ENCODE peak calls at places on chromosomes 3 and 15, in ten cellular contexts. P is kidney epithelial cell, B is Karpas-422, O is HFF-Myc, R is pancreas, K is colonic mucosa, I is tibial artery, W is HCT116, Z is osteoblast, D is skeletal muscle cell. M is an unnamed sample.

GRCh38 chr3:150509780-150510179 is 36.5 kb downstream of the SERP1 start:
- DNase-seq in I (no peak), D (no peak), R (no peak), O (no peak), K (no peak), B (no peak), Z (no peak), W (no peak), P (no peak), M (no peak)

GRCh38 chr3:171177056-171177455 is 150.5 kb upstream of the SLC2A2 start:
- DNase-seq in I (no peak), R (no peak), D (no peak), K (no peak), B (no peak), Z (no peak), P (no peak), W (no peak), O (no peak), M (no peak)

GRCh38 chr15:94723801-94724200 is 492.4 kb downstream of the MCTP2 start:
- DNase-seq in I (no peak), R (no peak), P (no peak), O (no peak), D (no peak), K (no peak), Z (no peak), W (no peak), B (no peak), M (no peak)

GRCh38 chr15:29428925-29429573 is 159.4 kb upstream of the NSMCE3 start:
- DNase-seq in I (no peak), O (no peak), D (no peak), Z (no peak), K (no peak), W (no peak), R (no peak), P (no peak), B (no peak), M (no peak)

GRCh38 chr3:15527031-15527459 is 5.5 kb upstream of the COLQ start:
- DNase-seq in R (no peak), W (no peak), I (no peak), K (no peak), Z (no peak), P (no peak), D (no peak), O (no peak), B (peak; percentile 47), M (no peak)

GRCh38 chr3:69326821-69327433 is 59.0 kb downstream of the FRMD4B start:
- DNase-seq in P (no peak), D (no peak), O (no peak), W (no peak), I (no peak), Z (no peak), K (no peak), B (no peak), R (no peak), M (no peak)

GRCh38 chr3:157087398-157088132 is 72.4 kb downstream of the CCNL1 start:
- DNase-seq in Z (no peak), I (no peak), O (no peak), D (no peak), W (peak; percentile 23), P (no peak), R (no peak), B (no peak), K (no peak), M (no peak)

GRCh38 chr15:100580414-100580813 is 21.6 kb downstream of the LINS1 start:
- DNase-seq in P (no peak), B (no peak), W (no peak), O (no peak), K (no peak), I (no peak), R (no peak), D (no peak), Z (no peak), M (no peak)

DNA sequence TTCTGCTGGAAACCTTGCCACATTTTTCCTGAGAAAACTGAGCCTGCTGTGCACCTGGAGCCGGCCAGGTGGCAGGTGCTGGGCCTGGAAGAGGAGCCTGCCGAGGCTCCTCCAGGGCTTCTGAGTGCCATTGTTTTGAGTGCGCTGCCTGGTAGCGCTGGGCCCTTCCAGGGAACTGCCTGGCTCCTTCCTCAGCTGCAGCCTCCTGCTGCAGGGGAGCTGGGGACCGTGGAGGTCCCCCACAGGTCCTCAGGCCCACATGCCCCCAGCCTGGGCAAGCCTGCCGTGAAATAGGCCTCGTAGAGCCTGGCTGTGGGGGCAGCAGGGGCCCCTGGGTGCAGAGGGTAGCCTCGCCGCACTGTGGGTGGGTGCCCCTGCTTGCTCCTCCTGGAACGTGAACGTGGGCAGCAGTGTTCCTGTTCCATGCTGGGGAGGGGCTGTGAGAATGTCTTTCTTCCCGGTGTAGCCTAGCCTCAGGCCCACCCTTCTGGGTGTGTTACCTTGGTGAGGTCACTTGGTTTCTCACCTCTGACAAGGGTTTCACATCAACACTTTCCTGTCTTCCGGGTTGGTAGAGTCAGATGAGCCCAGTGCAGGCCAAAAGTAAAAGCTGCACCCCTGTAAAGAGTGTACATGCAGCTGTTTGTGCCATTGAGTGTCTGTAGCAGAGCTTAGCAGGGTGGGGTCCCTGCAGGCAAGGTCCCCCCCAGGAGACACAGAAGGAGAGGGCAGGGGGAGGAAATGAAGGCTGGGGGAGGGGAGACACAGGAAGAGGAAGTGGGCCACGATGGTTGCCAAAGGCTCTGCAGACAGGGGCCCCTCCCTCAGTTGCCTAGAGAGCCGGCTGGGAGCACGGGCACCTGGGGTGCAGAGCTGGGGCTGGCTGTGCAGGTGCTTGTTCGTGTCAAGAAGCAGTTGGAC is 34.5 kb downstream of the KLF13 start:
- DNase-seq in W (no peak), B (peak; percentile 92), D (no peak), O (no peak), I (no peak), R (peak; percentile 86), K (peak; percentile 77), Z (peak; percentile 45), P (no peak), M (no peak)
- H3K4me3 ChIP-seq in W (no peak overlapping the region), B (peak overlapping the region; percentile 39), D (no peak overlapping the region), O (no peak overlapping the region), I (no peak overlapping the region), R (no peak overlapping the region), K (peak overlapping the region; percentile 1), Z (no peak overlapping the region), P (no peak overlapping the region), M (no peak overlapping the region)

DNA sequence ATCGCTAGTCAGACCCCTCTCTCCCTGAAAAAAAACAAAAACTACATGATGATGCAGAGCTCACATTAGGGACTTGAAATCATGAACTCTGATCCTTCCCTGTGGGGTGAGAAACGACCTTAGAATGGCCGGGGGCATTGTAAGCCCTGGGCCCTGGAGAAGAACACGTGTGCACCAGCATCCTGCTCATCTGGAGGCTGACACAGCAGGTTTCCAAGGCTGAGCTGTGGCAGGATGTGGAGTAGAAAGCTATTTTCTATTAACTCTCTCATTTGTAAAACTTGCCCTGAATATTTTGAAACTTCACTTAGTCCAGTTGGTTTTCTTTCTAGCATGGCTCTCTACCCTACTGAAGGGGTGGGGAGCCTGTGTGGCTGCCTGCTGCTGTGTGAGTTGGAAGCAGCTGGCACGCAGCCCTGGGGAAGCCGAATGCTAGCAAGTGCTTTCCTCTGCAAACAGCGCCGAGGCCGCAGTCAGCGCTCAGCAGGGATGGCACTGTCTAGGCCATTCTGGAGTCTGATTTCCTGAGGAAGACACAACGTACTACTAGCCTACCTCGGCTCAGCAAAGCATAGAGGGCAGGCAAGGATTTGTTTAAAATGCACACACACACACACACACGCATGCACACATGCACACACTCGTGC is 58.0 kb downstream of the GABRG3 start:
- DNase-seq in W (no peak), I (no peak), D (no peak), P (no peak), B (no peak), Z (no peak), R (no peak), K (no peak), O (no peak), M (no peak)
- H3K4me3 ChIP-seq in W (no peak overlapping the region), I (no peak overlapping the region), D (no peak overlapping the region), P (no peak overlapping the region), B (no peak overlapping the region), Z (no peak overlapping the region), R (no peak overlapping the region), K (no peak overlapping the region), O (no peak overlapping the region), M (no peak overlapping the region)

DNA sequence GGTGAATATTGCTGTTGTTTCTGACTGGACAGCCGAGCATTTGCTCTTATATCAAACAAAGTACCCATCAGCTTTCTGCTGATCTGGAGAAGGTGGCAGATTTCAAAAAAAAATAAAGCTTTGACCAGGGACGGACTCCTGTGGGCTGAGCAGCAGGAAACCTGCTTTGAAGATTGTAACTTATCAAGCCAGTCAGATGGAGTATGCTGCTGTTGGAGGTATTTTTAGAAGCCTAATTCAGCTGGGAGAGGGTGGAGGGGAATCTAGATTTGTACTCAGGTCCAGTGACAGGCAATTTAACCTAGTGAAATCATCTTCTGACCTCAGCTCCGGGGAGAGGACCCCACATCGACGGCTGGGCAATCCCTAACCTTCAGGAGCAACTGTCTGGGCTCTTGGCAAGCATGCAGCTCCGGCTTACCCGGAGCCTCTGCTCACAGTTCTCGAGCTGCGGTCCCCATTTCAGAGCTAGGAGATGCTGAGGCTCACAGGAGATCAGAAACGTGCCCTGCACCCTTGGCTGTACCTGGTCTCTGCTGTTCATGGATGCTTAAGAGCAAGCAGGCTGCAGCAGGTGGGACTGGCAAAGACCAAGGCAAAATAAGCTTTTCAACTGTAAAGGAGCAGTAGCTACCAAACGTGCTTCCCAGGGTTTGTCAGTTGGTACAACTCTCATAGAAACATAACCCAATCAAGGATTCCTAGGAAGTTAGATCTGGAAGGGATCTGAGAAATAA is 89.3 kb upstream of the ST8SIA2 start:
- DNase-seq in I (no peak), P (no peak), W (no peak), R (no peak), B (no peak), O (no peak), D (no peak), Z (no peak), K (no peak), M (no peak)
- H3K4me3 ChIP-seq in I (no peak overlapping the region), P (no peak overlapping the region), W (no peak overlapping the region), R (no peak overlapping the region), B (no peak overlapping the region), O (no peak overlapping the region), D (no peak overlapping the region), Z (no peak overlapping the region), K (no peak overlapping the region), M (no peak overlapping the region)

GRCh38 chr3:165393458-165393857 is 197.3 kb upstream of the SLITRK3 start:
- DNase-seq in B (no peak), P (no peak), I (no peak), D (no peak), R (no peak), W (no peak), K (no peak), Z (no peak), O (no peak), M (no peak)

GRCh38 chr3:165395188-165395587 is 199.0 kb upstream of the SLITRK3 start:
- DNase-seq in D (no peak), I (no peak), B (no peak), R (no peak), Z (no peak), W (no peak), O (no peak), K (no peak), P (no peak), M (no peak)

GRCh38 chr3:165389064-165389463 is 192.9 kb upstream of the SLITRK3 start:
- DNase-seq in K (no peak), P (no peak), B (no peak), I (no peak), Z (no peak), W (no peak), D (peak; percentile 10), O (no peak), R (no peak), M (no peak)

GRCh38 chr3:165390171-165390570 is 194.0 kb upstream of the SLITRK3 start:
- DNase-seq in P (no peak), Z (no peak), R (no peak), B (no peak), K (no peak), I (no peak), O (no peak), D (no peak), W (no peak), M (no peak)

DNA sequence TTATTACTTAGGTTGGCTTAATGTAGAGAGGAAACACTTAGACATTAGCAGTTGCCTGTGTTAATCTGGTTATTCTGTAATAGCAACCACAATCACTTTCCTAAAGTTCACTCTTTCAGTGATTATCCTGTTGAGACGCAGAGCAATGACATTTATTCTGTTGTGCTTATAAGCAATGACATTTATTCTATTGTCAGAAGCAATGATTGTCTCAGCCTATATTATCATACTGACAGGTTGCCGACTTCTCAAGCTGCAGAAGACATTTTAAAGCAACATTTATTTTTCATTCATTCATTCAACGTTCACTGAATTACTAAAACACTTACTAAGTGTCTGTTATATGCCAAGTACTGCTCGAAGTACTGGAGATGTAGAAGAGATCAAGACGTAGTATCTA is 193.5 kb upstream of the SLITRK3 start:
- DNase-seq in I (no peak), W (no peak), B (no peak), O (no peak), D (no peak), K (no peak), Z (no peak), R (no peak), P (no peak), M (no peak)
- H3K4me3 ChIP-seq in I (no peak overlapping the region), W (no peak overlapping the region), B (no peak overlapping the region), O (no peak overlapping the region), D (no peak overlapping the region), K (no peak overlapping the region), Z (no peak overlapping the region), R (no peak overlapping the region), P (no peak overlapping the region), M (no peak overlapping the region)

M was measured in retinal pigment epithelial cell.